ENCODE peak calls at places on chromosome 12, in four cellular contexts. One of them, this sample, is unnamed.

GRCh38 chr12:71014180-71014785 is 93.7 kb upstream of the PTPRR start:
- DNase-seq in GM23338: peak
- DNase-seq in HCT116: peak
- DNase-seq in neural progenitor cell: peak
- DNase-seq in this sample: peak

GRCh38 chr12:107992870-107993451 is 136.1 kb upstream of the WSCD2 start:
- DNase-seq in GM23338: peak
- DNase-seq in HCT116: peak
- DNase-seq in neural progenitor cell: peak
- DNase-seq in this sample: no peak

GRCh38 chr12:79591988-79592387 is 98.8 kb downstream of the PAWR start:
- DNase-seq in neural progenitor cell: no peak
- DNase-seq in GM23338: no peak
- DNase-seq in HCT116: no peak
- DNase-seq in this sample: no peak

GRCh38 chr12:83157604-83158003 is 470.9 kb downstream of the TMTC2 start:
- DNase-seq in neural progenitor cell: no peak
- DNase-seq in GM23338: no peak
- DNase-seq in HCT116: no peak
- DNase-seq in this sample: no peak

GRCh38 chr12:109462868-109463692 is 14.0 kb downstream of the KCTD10 start:
- DNase-seq in HCT116: peak
- DNase-seq in neural progenitor cell: peak
- DNase-seq in GM23338: peak
- DNase-seq in this sample: peak

GRCh38 chr12:27899151-27899661 is 73.3 kb downstream of the PTHLH start:
- DNase-seq in neural progenitor cell: no peak
- DNase-seq in GM23338: no peak
- DNase-seq in HCT116: no peak
- DNase-seq in this sample: no peak

GRCh38 chr12:105740337-105740736 is 398.4 kb downstream of the NUAK1 start:
- DNase-seq in GM23338: peak
- DNase-seq in HCT116: no peak
- DNase-seq in neural progenitor cell: peak
- DNase-seq in this sample: no peak

GRCh38 chr12:80681-81190 is 14.2 kb downstream of the IQSEC3 start:
- DNase-seq in HCT116: no peak
- DNase-seq in neural progenitor cell: no peak
- DNase-seq in GM23338: no peak
- DNase-seq in this sample: no peak

GRCh38 chr12:64678835-64679234 is 68.5 kb downstream of the RASSF3 start:
- DNase-seq in HCT116: no peak
- DNase-seq in GM23338: no peak
- DNase-seq in neural progenitor cell: no peak
- DNase-seq in this sample: no peak

GRCh38 chr12:124506145-124506831 is 61.1 kb downstream of the NCOR2 start:
- DNase-seq in neural progenitor cell: peak
- DNase-seq in HCT116: no peak
- DNase-seq in GM23338: no peak
- DNase-seq in this sample: no peak

GRCh38 chr12:104312654-104313053 is 9.1 kb downstream of the EID3 start:
- DNase-seq in neural progenitor cell: no peak
- DNase-seq in GM23338: no peak
- DNase-seq in HCT116: no peak
- DNase-seq in this sample: no peak

GRCh38 chr12:68733661-68734071 is 12.3 kb upstream of the SLC35E3 start:
- DNase-seq in HCT116: no peak
- DNase-seq in neural progenitor cell: no peak
- DNase-seq in GM23338: no peak
- DNase-seq in this sample: no peak

GRCh38 chr12:39467432-39467870 is 24.5 kb upstream of the KIF21A start:
- DNase-seq in GM23338: no peak
- DNase-seq in HCT116: no peak
- DNase-seq in neural progenitor cell: no peak
- DNase-seq in this sample: no peak

GRCh38 chr12:55658212-55658611 is 21.5 kb downstream of the OR10P1 start:
- DNase-seq in HCT116: no peak
- DNase-seq in GM23338: no peak
- DNase-seq in neural progenitor cell: no peak
- DNase-seq in this sample: no peak

GRCh38 chr12:91565246-91565645 is 382.6 kb upstream of the DCN start:
- DNase-seq in HCT116: no peak
- DNase-seq in neural progenitor cell: no peak
- DNase-seq in GM23338: no peak
- DNase-seq in this sample: no peak

GRCh38 chr12:6551496-6552139 is 4.2 kb downstream of the IFFO1 start:
- DNase-seq in GM23338: no peak
- DNase-seq in neural progenitor cell: no peak
- DNase-seq in HCT116: no peak
- DNase-seq in this sample: no peak

GRCh38 chr12:80676856-80677255 is 30.6 kb upstream of the MYF6 start:
- DNase-seq in neural progenitor cell: no peak
- DNase-seq in GM23338: no peak
- DNase-seq in HCT116: no peak
- DNase-seq in this sample: no peak

GRCh38 chr12:105948331-105948730 is 190.4 kb downstream of the NUAK1 start:
- DNase-seq in GM23338: no peak
- DNase-seq in neural progenitor cell: no peak
- DNase-seq in HCT116: no peak
- DNase-seq in this sample: peak

GRCh38 chr12:117850048-117850447 is 118.7 kb downstream of the KSR2 start:
- DNase-seq in neural progenitor cell: peak
- DNase-seq in HCT116: peak
- DNase-seq in GM23338: peak
- DNase-seq in this sample: peak

GRCh38 chr12:32365473-32366064 is 33.8 kb upstream of the FGD4 start:
- DNase-seq in GM23338: peak
- DNase-seq in HCT116: peak
- DNase-seq in neural progenitor cell: peak
- DNase-seq in this sample: peak

GRCh38 chr12:120413901-120414695 is 23.8 kb upstream of the COX6A1 start:
- DNase-seq in HCT116: no peak
- DNase-seq in GM23338: peak
- DNase-seq in neural progenitor cell: peak
- DNase-seq in this sample: no peak

GRCh38 chr12:4002601-4003000 is 129.4 kb upstream of the PARP11 start:
- DNase-seq in neural progenitor cell: no peak
- DNase-seq in HCT116: no peak
- DNase-seq in GM23338: no peak
- DNase-seq in this sample: no peak

GRCh38 chr12:124309744-124310143 is 14.9 kb downstream of the RFLNA start:
- DNase-seq in neural progenitor cell: no peak
- DNase-seq in GM23338: no peak
- DNase-seq in HCT116: no peak
- DNase-seq in this sample: no peak

GRCh38 chr12:124305776-124306685 is 11.1 kb downstream of the RFLNA start:
- DNase-seq in GM23338: no peak
- DNase-seq in neural progenitor cell: no peak
- DNase-seq in HCT116: no peak
- DNase-seq in this sample: no peak

GRCh38 chr12:6774557-6775062 is 2.3 kb downstream of the LAG3 start:
- DNase-seq in GM23338: no peak
- DNase-seq in neural progenitor cell: no peak
- DNase-seq in HCT116: no peak
- DNase-seq in this sample: no peak

GRCh38 chr12:76945867-76946266 is 67.0 kb upstream of the CSRP2 start:
- DNase-seq in neural progenitor cell: no peak
- DNase-seq in HCT116: no peak
- DNase-seq in GM23338: no peak
- DNase-seq in this sample: no peak

GRCh38 chr12:62537544-62537943 is 70.9 kb downstream of the MON2 start:
- DNase-seq in HCT116: no peak
- DNase-seq in GM23338: no peak
- DNase-seq in neural progenitor cell: no peak
- DNase-seq in this sample: no peak

GRCh38 chr12:39459027-39459434 is 16.1 kb upstream of the KIF21A start:
- DNase-seq in GM23338: no peak
- DNase-seq in neural progenitor cell: no peak
- DNase-seq in HCT116: no peak
- DNase-seq in this sample: no peak

GRCh38 chr12:112115259-112116045 is 6.9 kb upstream of the NAA25 start:
- DNase-seq in HCT116: no peak
- DNase-seq in neural progenitor cell: no peak
- DNase-seq in GM23338: no peak
- DNase-seq in this sample: no peak

GRCh38 chr12:74816398-74817175 is 279.0 kb downstream of the ATXN7L3B start:
- DNase-seq in neural progenitor cell: no peak
- DNase-seq in HCT116: no peak
- DNase-seq in GM23338: no peak
- DNase-seq in this sample: no peak

GRCh38 chr12:107845980-107846659 is 71.6 kb downstream of the ASCL4 start:
- DNase-seq in HCT116: no peak
- DNase-seq in GM23338: no peak
- DNase-seq in neural progenitor cell: no peak
- DNase-seq in this sample: no peak

GRCh38 chr12:21711376-21711775 is 53.7 kb upstream of the LDHB start:
- DNase-seq in HCT116: no peak
- DNase-seq in GM23338: no peak
- DNase-seq in neural progenitor cell: no peak
- DNase-seq in this sample: no peak

GRCh38 chr12:33588082-33588712 is 148.6 kb upstream of the SYT10 start:
- DNase-seq in GM23338: peak
- DNase-seq in HCT116: no peak
- DNase-seq in neural progenitor cell: peak
- DNase-seq in this sample: peak

GRCh38 chr12:21483531-21483930 is 17.9 kb downstream of the RECQL start:
- DNase-seq in HCT116: no peak
- DNase-seq in neural progenitor cell: no peak
- DNase-seq in GM23338: no peak
- DNase-seq in this sample: no peak

GRCh38 chr12:88206636-88207035 is 64.5 kb downstream of the TMTC3 start:
- DNase-seq in GM23338: no peak
- DNase-seq in HCT116: no peak
- DNase-seq in neural progenitor cell: no peak
- DNase-seq in this sample: no peak

GRCh38 chr12:53174881-53175491 is 5.5 kb upstream of the ZNF740 start:
- DNase-seq in neural progenitor cell: peak
- DNase-seq in GM23338: peak
- DNase-seq in HCT116: no peak
- DNase-seq in this sample: peak

DNA sequence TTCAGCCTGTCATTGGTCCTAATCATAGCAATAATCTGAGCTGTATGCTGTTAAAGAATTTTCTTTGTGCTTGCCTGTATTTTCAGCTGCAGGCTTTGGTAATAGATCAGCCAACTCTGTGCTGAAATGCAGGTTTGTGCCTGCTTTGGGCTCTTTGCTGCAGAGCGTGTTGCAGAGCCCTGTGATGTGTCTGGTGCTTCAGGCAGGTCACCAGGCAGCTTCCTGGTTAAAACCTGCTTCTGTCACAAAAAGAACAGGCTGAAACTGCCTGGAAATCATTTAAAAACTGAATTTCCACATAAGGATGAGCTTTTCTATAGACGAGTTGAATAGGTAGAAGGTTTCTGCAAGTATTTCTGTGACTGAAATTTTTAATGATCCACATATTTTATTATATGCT is 3.1 kb downstream of the DIP2B start:
- DNase-seq in neural progenitor cell: no peak
- DNase-seq in GM23338: no peak
- DNase-seq in HCT116: no peak
- DNase-seq in this sample: no peak
- H3K4me3 ChIP-seq in neural progenitor cell: no peak
- H3K4me3 ChIP-seq in GM23338: no peak
- H3K4me3 ChIP-seq in HCT116: no peak
- H3K4me3 ChIP-seq in this sample: no peak

GRCh38 chr12:12350868-12351463 is 924 bp upstream of the MANSC1 start:
- DNase-seq in GM23338: no peak
- DNase-seq in HCT116: no peak
- DNase-seq in neural progenitor cell: peak
- DNase-seq in this sample: no peak

GRCh38 chr12:12353807-12354206 is 3.1 kb upstream of the BORCS5 start:
- DNase-seq in HCT116: no peak
- DNase-seq in GM23338: no peak
- DNase-seq in neural progenitor cell: no peak
- DNase-seq in this sample: no peak

GRCh38 chr12:12356467-12356885 is 402 bp upstream of the BORCS5 start:
- DNase-seq in HCT116: no peak
- DNase-seq in GM23338: no peak
- DNase-seq in neural progenitor cell: no peak
- DNase-seq in this sample: no peak

GRCh38 chr12:12349711-12350665 is at the start of gene MANSC1:
- DNase-seq in HCT116: no peak
- DNase-seq in GM23338: peak
- DNase-seq in neural progenitor cell: peak
- DNase-seq in this sample: peak

DNA sequence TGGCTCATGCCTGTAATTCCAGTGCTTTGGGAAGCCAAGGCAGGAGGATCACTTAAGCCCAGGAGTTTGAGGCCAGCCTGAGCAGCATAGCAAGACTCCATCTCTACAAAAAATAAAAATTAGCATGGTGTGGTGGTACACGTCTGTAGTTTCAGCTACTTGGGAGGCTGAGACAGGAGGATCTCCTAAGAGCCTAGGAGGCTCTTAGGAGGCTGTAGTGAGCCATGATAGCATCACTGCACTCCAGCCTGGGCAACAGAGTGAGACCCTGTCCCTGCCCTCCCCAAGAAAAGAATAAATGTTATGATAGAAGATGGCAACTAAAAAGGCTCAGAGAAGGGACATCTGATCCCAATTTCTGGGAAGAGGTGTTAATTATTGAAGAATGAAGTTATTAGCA is 3.2 kb upstream of the MANSC1 start:
- DNase-seq in GM23338: no peak
- DNase-seq in HCT116: no peak
- DNase-seq in neural progenitor cell: no peak
- DNase-seq in this sample: no peak
- TF ChIP-seq EZH2 in GM23338: no peak
- TF ChIP-seq EZH2 in HCT116: no peak
- TF ChIP-seq EZH2 in neural progenitor cell: no peak
- TF ChIP-seq EZH2 in this sample: no peak

GRCh38 chr12:115916910-115917668 is 360.4 kb downstream of the MED13L start:
- DNase-seq in HCT116: peak
- DNase-seq in GM23338: peak
- DNase-seq in neural progenitor cell: peak
- DNase-seq in this sample: peak
- H3K4me3 ChIP-seq in HCT116: no peak
- H3K4me3 ChIP-seq in GM23338: peak
- H3K4me3 ChIP-seq in neural progenitor cell: peak
- H3K4me3 ChIP-seq in this sample: no peak

GRCh38 chr12:47905313-47905730 is 528 bp upstream of the VDR start:
- DNase-seq in GM23338: peak
- DNase-seq in HCT116: no peak
- DNase-seq in neural progenitor cell: no peak
- DNase-seq in this sample: peak
- TF ChIP-seq EZH2 in GM23338: no peak
- TF ChIP-seq EZH2 in HCT116: no peak
- TF ChIP-seq EZH2 in neural progenitor cell: peak
- TF ChIP-seq EZH2 in this sample: no peak